ENCODE peak calls at places on chromosomes 13 and 19, in four cellular contexts. Y is HCT116, B is WTC11, O is H1. L is an unnamed sample.

GRCh38 chr13:93289842-93290241 is 63.2 kb downstream of the GPC6 start:
- DNase-seq in Y (no peak), B (no peak), O (no peak), L (no peak)

GRCh38 chr19:48714759-48715261 is 4.7 kb downstream of the MAMSTR start:
- DNase-seq in Y (no peak), B (peak), O (no peak), L (no peak)

GRCh38 chr19:679418-680286 is 3.5 kb downstream of the FSTL3 start:
- DNase-seq in Y (no peak), B (no peak), O (no peak), L (peak)

GRCh38 chr13:26971990-26972888 is 199.4 kb downstream of the USP12 start:
- DNase-seq in Y (peak), B (peak), O (peak), L (peak)

GRCh38 chr13:108368240-108368898 is 98.9 kb downstream of the TNFSF13B start:
- DNase-seq in Y (no peak), B (no peak), O (no peak), L (no peak)

GRCh38 chr19:22528956-22529355 is 105.2 kb upstream of the ZNF492 start:
- DNase-seq in Y (no peak), B (no peak), O (no peak), L (no peak)

GRCh38 chr19:48415395-48415794 is 21.9 kb downstream of the GRIN2D start:
- DNase-seq in Y (peak), B (peak), O (peak), L (peak)

GRCh38 chr13:23946900-23947299 is 49.6 kb upstream of the C1QTNF9B start:
- DNase-seq in Y (no peak), B (no peak), O (no peak), L (no peak)

GRCh38 chr19:3048190-3048533 is 14.1 kb downstream of the TLE5 start:
- DNase-seq in Y (no peak), B (no peak), O (no peak), L (no peak)

GRCh38 chr19:49114630-49115363 is 627 bp downstream of the LIN7B start:
- DNase-seq in Y (no peak), B (peak), O (peak), L (peak)

GRCh38 chr19:33465371-33465770 is 56.2 kb downstream of the PEPD start:
- DNase-seq in Y (no peak), B (no peak), O (no peak), L (no peak)
- TF ChIP-seq ATF3 in Y (no peak), B (no peak), O (no peak), L (no peak)

GRCh38 chr19:44890366-44891015 is 563 bp upstream of the TOMM40 start:
- DNase-seq in Y (peak), B (peak), O (peak), L (peak)
- TF ChIP-seq ATF3 in Y (no peak), B (no peak), O (no peak), L (no peak)

GRCh38 chr13:89363144-89363543 is 1692.0 kb downstream of the SLITRK5 start:
- DNase-seq in Y (no peak), B (peak), O (no peak), L (peak)
- TF ChIP-seq ATF3 in Y (no peak), B (no peak), O (no peak), L (no peak)

DNA sequence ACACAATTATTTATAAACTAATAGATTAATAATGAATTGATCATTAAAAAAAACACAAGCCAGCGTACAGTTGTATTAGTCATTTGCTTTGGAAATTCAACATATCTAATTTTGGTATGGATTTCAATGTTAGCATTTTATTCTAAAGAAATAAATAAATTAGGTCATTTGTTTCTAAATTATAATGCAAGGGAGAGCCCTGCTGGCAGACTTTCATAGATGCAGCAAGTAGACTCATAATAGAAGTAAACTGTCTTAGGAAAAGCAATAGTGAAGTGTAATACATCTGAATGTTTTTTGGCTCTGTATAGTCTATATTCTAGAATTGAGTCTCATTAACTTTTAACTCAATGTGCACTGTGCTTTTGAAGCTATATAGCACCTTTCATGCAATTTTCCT is 982.4 kb upstream of the MIR17HG start:
- DNase-seq in Y (no peak), B (no peak), O (no peak), L (no peak)
- TF ChIP-seq ATF3 in Y (no peak), B (no peak), O (no peak), L (no peak)

L was measured in K562.